ENCODE peak calls at places on chromosomes 12 and 14, in six cellular contexts. E, R, Y, H, U and G are unnamed samples.

GRCh38 chr12:74644681-74645080 is 107.0 kb downstream of the ATXN7L3B start:
- DNase-seq in U (no peak), Y (no peak), R (no peak), E (no peak), H (no peak), G (no peak)

GRCh38 chr12:124168016-124168415 is 126.9 kb upstream of the RFLNA start:
- DNase-seq in H (no peak), U (no peak), Y (no peak), R (no peak), E (no peak), G (no peak)

GRCh38 chr12:132560831-132561783 is 49.3 kb downstream of the LRCOL1 start:
- DNase-seq in E (peak; percentile 55), H (peak; percentile 92), R (peak; percentile 55), Y (peak; percentile 20), U (peak; percentile 74), G (peak; percentile 36)

GRCh38 chr14:26113930-26114329 is 483.9 kb downstream of the NOVA1 start:
- DNase-seq in H (no peak), Y (no peak), U (no peak), R (no peak), E (no peak), G (no peak)

GRCh38 chr12:10140001-10140400 is 10.0 kb upstream of the CLEC7A start:
- DNase-seq in H (peak; percentile 54), U (peak; percentile 34), E (peak; percentile 42), Y (peak; percentile 43), R (peak; percentile 65), G (peak; percentile 43)

GRCh38 chr12:65673732-65674131 is 150.6 kb upstream of the HMGA2 start:
- DNase-seq in U (no peak), H (no peak), E (no peak), R (peak; percentile 62), Y (no peak), G (no peak)

GRCh38 chr14:96280104-96280503 is 24.1 kb downstream of the BDKRB1 start:
- DNase-seq in E (no peak), R (no peak), H (no peak), Y (no peak), U (no peak), G (no peak)

GRCh38 chr14:77791225-77791600 is 8.7 kb upstream of the ADCK1 start:
- DNase-seq in U (no peak), H (no peak), Y (no peak), E (no peak), R (no peak), G (no peak)

GRCh38 chr12:113277511-113277910 is 56.2 kb downstream of the TPCN1 start:
- DNase-seq in R (no peak), H (no peak), E (no peak), Y (no peak), U (no peak), G (no peak)

GRCh38 chr14:56555921-56556570 is 23.6 kb upstream of the TMEM260 start:
- DNase-seq in R (peak; percentile 65), H (no peak), U (no peak), Y (no peak), E (no peak), G (peak; percentile 67)

GRCh38 chr14:86673523-86673969 is 1143.6 kb downstream of the FLRT2 start:
- DNase-seq in H (no peak), E (no peak), R (no peak), U (peak; percentile 5), Y (no peak), G (no peak)

GRCh38 chr12:111741235-111741812 is 25.4 kb upstream of the ALDH2 start:
- DNase-seq in R (peak; percentile 63), U (peak; percentile 56), H (no peak), E (peak; percentile 41), Y (no peak), G (no peak)

GRCh38 chr12:51683763-51684357 is 92.8 kb downstream of the SCN8A start:
- DNase-seq in R (peak; percentile 75), H (no peak), U (peak; percentile 62), Y (no peak), E (no peak), G (peak; percentile 65)
- TF ChIP-seq CTCF in R (no peak), H (no peak), U (no peak), Y (no peak), E (no peak), G (no peak)

GRCh38 chr14:51092965-51093364 is 1.9 kb downstream of the TRIM9 start:
- DNase-seq in H (no peak), U (no peak), E (no peak), Y (no peak), R (no peak), G (no peak)

GRCh38 chr14:51094282-51094821 is 553 bp downstream of the TRIM9 start:
- DNase-seq in H (peak; percentile 43), U (peak; percentile 10), Y (no peak), E (no peak), R (no peak), G (no peak)

GRCh38 chr14:51094901-51095853 is at the start of gene TRIM9:
- DNase-seq in H (peak; percentile 98), E (peak; percentile 99), U (peak; percentile 97), Y (peak; percentile 91), R (peak; percentile 99), G (peak; percentile 81)

GRCh38 chr14:51095854-51096823 is 1.2 kb upstream of the TRIM9 start:
- DNase-seq in U (peak; percentile 23), Y (peak; percentile 5), E (peak; percentile 54), H (peak; percentile 30), R (peak; percentile 59), G (no peak)

GRCh38 chr14:51093371-51094281 is 1.3 kb downstream of the TRIM9 start:
- DNase-seq in H (peak; percentile 64), U (peak; percentile 47), E (no peak), R (peak; percentile 21), Y (no peak), G (no peak)
- TF ChIP-seq CTCF in H (peak; percentile 64), U (no peak), E (peak; percentile 59), R (peak; percentile 38), Y (no peak), G (no peak)

GRCh38 chr12:7935464-7935772 is 569 bp downstream of the SLC2A3 start:
- DNase-seq in H (no peak), Y (no peak), U (no peak), R (peak; percentile 14), E (no peak), G (no peak)

GRCh38 chr12:7934153-7934552 is 1.8 kb downstream of the SLC2A3 start:
- DNase-seq in R (no peak), E (no peak), Y (no peak), U (no peak), H (no peak), G (no peak)

GRCh38 chr12:7933255-7933726 is 2.7 kb downstream of the SLC2A3 start:
- DNase-seq in Y (peak; percentile 88), H (peak; percentile 85), U (peak; percentile 77), R (peak; percentile 96), E (peak; percentile 91), G (peak; percentile 50)

GRCh38 chr12:7935773-7936581 is at the start of gene SLC2A3:
- DNase-seq in Y (peak; percentile 81), H (peak; percentile 88), R (peak; percentile 95), E (peak; percentile 87), U (peak; percentile 58), G (no peak)

GRCh38 chr12:7934560-7935463 is 1.2 kb downstream of the SLC2A3 start:
- DNase-seq in U (no peak), Y (no peak), H (no peak), R (no peak), E (no peak), G (no peak)
- TF ChIP-seq CTCF in U (no peak), Y (no peak), H (no peak), R (no peak), E (no peak), G (no peak)

DNA sequence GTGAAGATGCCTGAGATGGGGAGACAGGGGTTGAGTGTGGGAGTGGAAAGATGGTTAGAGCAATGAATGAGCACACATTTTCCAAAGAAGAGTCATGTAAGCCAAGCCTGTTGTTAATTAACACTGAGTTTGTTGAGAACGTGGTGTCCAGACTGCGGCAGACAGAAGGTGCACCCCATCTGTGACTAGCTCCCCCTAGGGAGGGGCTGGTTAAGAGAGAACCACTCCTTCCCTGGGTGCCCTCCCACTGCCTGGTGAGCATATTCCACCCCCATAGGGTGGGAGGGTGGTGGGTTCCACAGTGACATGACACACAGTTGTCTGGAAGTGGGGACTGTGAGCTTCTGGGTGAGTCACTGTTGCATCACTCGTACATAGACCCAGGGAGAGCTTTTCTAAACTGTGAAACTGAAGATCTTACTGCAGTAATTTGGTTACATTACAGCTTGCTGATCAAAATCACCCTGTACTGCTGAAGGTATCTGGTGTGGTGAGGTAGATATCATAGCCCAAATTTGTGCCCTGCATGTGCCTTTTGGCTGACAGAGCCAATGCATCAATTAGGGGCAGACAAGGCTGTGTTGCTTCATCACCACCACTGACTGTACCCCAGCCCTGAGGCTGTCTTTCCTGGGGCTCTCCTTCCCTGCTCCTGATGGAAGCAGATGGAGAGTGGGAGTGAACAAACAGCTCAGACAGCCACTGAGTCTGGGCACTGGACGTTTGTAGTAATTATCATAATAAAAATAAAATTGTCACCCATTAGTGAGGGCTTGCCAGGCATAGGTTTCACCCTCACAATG is 150.9 kb downstream of the EMP1 start:
- DNase-seq in U (no peak), R (peak; percentile 45), Y (no peak), E (peak; percentile 70), H (no peak), G (no peak)
- TF ChIP-seq CTCF in U (no peak), R (no peak), Y (no peak), E (peak; percentile 31), H (no peak), G (no peak)

DNA sequence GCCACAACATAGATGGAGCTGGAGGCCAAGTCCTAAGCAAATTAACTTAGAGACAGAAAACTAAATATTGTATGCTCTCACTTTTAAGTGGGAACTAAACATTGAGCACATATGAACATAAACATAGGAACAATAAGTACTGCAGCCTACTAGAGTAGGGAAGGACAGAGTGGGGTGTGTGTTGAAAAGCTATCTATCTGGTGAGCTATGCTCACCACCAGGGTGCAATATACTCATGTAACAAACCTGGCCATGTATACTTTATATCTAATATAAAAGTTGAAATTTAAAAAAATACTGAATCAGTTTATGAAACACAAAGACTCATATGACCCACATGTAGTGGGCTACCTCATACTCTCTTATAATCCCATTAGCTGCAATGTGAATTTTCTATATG is 1305.0 kb downstream of the LRFN5 start:
- DNase-seq in U (no peak), R (no peak), Y (no peak), E (no peak), H (no peak), G (no peak)
- TF ChIP-seq CTCF in U (no peak), R (no peak), Y (no peak), E (peak; percentile 40), H (peak; percentile 49), G (peak; percentile 39)

DNA sequence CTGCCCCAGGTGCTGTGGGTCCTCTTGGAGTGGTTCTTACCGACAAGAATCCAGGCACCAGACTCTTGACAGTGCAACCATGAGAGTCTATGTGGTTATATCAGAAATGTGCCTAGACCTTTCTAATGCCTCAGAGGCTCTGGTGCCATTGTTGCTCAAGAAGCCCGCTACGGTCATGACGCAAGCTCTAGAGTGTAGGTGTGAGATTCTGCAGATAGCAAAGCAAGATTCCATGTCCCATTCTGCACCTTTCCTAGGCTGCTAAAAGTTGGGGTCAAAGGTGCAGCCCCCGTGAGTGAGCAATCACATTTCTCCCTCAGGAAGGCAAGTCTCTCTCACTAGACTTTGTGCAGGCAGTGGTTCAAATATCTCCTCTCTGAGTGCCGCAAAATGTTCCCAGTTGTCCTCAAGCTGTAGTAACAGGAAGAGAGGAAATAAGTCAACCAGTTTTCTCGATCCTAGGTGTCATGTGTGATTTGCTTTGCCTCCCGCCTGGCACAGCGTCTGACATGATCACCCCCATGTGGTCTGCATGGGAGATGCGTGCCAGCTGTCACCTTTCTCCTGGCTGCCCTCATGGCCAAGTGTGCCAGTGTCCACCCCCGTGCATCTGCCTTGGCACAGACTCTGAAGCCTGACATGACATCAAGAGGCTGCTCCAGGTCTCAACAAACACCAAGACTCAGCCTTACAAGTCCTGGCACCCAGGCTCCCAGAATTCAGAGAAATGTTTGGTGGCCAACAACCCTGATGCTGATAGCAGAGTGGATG is 122.5 kb upstream of the COCH start:
- DNase-seq in E (no peak), H (no peak), R (no peak), Y (no peak), U (peak; percentile 7), G (no peak)
- TF ChIP-seq CTCF in E (no peak), H (peak; percentile 39), R (no peak), Y (no peak), U (no peak), G (no peak)